ENCODE peak calls at places on chromosomes 11 and 22, in six cellular contexts. One of them, this sample, is unnamed.
A peak's percentile ranks its signal among the peaks of the same experiment; 100 is the strongest.

GRCh38 chr11:69449320-69450063 is 32.0 kb upstream of the LINC01488 start:
- DNase-seq in vagina: no peak
- DNase-seq in tibial nerve: no peak
- DNase-seq in stomach: peak; percentile 69
- DNase-seq in A549: no peak
- DNase-seq in IMR-90: peak; percentile 47
- DNase-seq in this sample: peak; percentile 51

GRCh38 chr11:95832763-95833162 is 42.5 kb downstream of the CEP57 start:
- DNase-seq in tibial nerve: no peak
- DNase-seq in A549: no peak
- DNase-seq in stomach: no peak
- DNase-seq in IMR-90: peak; percentile 97
- DNase-seq in vagina: no peak
- DNase-seq in this sample: no peak

GRCh38 chr11:109940816-109941215 is 152.4 kb upstream of the ZC3H12C start:
- DNase-seq in A549: peak; percentile 28
- DNase-seq in tibial nerve: no peak
- DNase-seq in vagina: no peak
- DNase-seq in stomach: no peak
- DNase-seq in IMR-90: peak; percentile 97
- DNase-seq in this sample: peak; percentile 48

GRCh38 chr11:130413383-130414106 is 14.9 kb downstream of the ADAMTS8 start:
- DNase-seq in tibial nerve: no peak
- DNase-seq in vagina: no peak
- DNase-seq in IMR-90: peak; percentile 95
- DNase-seq in stomach: no peak
- DNase-seq in A549: peak; percentile 50
- DNase-seq in this sample: no peak

GRCh38 chr11:78039919-78040671 is 17.0 kb upstream of the KCTD14 start:
- DNase-seq in tibial nerve: peak; percentile 33
- DNase-seq in IMR-90: peak; percentile 85
- DNase-seq in A549: peak; percentile 64
- DNase-seq in vagina: no peak
- DNase-seq in stomach: peak; percentile 72
- DNase-seq in this sample: peak; percentile 53

GRCh38 chr11:65719887-65720236 is 736 bp downstream of the RNASEH2C start:
- DNase-seq in tibial nerve: no peak
- DNase-seq in stomach: no peak
- DNase-seq in IMR-90: peak; percentile 36
- DNase-seq in A549: no peak
- DNase-seq in vagina: no peak
- DNase-seq in this sample: peak; percentile 67

GRCh38 chr22:44025171-44026065 is 1.3 kb downstream of the PARVB start:
- DNase-seq in A549: no peak
- DNase-seq in vagina: no peak
- DNase-seq in stomach: peak; percentile 45
- DNase-seq in tibial nerve: no peak
- DNase-seq in IMR-90: no peak
- DNase-seq in this sample: peak; percentile 52

GRCh38 chr11:79244175-79244804 is 196.5 kb downstream of the TENM4 start:
- DNase-seq in tibial nerve: no peak
- DNase-seq in IMR-90: peak; percentile 97
- DNase-seq in vagina: no peak
- DNase-seq in A549: peak; percentile 71
- DNase-seq in stomach: no peak
- DNase-seq in this sample: no peak

GRCh38 chr11:76248210-76248609 is 41.9 kb upstream of the WNT11 start:
- DNase-seq in A549: peak; percentile 52
- DNase-seq in vagina: no peak
- DNase-seq in tibial nerve: no peak
- DNase-seq in stomach: no peak
- DNase-seq in IMR-90: no peak
- DNase-seq in this sample: peak; percentile 52

GRCh38 chr22:20431520-20432237 is 5.9 kb downstream of the SCARF2 start:
- DNase-seq in tibial nerve: no peak
- DNase-seq in IMR-90: no peak
- DNase-seq in vagina: no peak
- DNase-seq in A549: no peak
- DNase-seq in stomach: no peak
- DNase-seq in this sample: no peak

GRCh38 chr11:8081591-8082021 is 595 bp downstream of the TUB start:
- DNase-seq in vagina: no peak
- DNase-seq in A549: no peak
- DNase-seq in stomach: no peak
- DNase-seq in tibial nerve: no peak
- DNase-seq in IMR-90: peak; percentile 22
- DNase-seq in this sample: no peak

GRCh38 chr11:130314184-130314748 is 451 bp downstream of the ZBTB44 start:
- DNase-seq in A549: peak; percentile 29
- DNase-seq in vagina: no peak
- DNase-seq in IMR-90: peak; percentile 1
- DNase-seq in tibial nerve: no peak
- DNase-seq in stomach: peak; percentile 74
- DNase-seq in this sample: peak; percentile 91

GRCh38 chr11:70675697-70676374 is 277.5 kb downstream of the CTTN start:
- DNase-seq in tibial nerve: no peak
- DNase-seq in stomach: no peak
- DNase-seq in IMR-90: no peak
- DNase-seq in A549: no peak
- DNase-seq in vagina: no peak
- DNase-seq in this sample: peak; percentile 43

GRCh38 chr22:47835726-47836125 is 1073.3 kb downstream of the TBC1D22A start:
- DNase-seq in stomach: no peak
- DNase-seq in IMR-90: peak; percentile 6
- DNase-seq in vagina: no peak
- DNase-seq in tibial nerve: no peak
- DNase-seq in A549: no peak
- DNase-seq in this sample: no peak

GRCh38 chr11:64865286-64866172 is 12.9 kb downstream of the EHD1 start:
- DNase-seq in IMR-90: peak; percentile 92
- DNase-seq in A549: no peak
- DNase-seq in vagina: no peak
- DNase-seq in tibial nerve: no peak
- DNase-seq in stomach: no peak
- DNase-seq in this sample: no peak

GRCh38 chr11:27497284-27497866 is 9.2 kb downstream of the LIN7C start:
- DNase-seq in tibial nerve: no peak
- DNase-seq in IMR-90: peak; percentile 27
- DNase-seq in A549: no peak
- DNase-seq in stomach: no peak
- DNase-seq in vagina: no peak
- DNase-seq in this sample: peak; percentile 58

GRCh38 chr22:44925465-44926123 is 84.2 kb downstream of the PHF21B start:
- DNase-seq in vagina: no peak
- DNase-seq in stomach: no peak
- DNase-seq in IMR-90: no peak
- DNase-seq in tibial nerve: no peak
- DNase-seq in A549: no peak
- DNase-seq in this sample: no peak

GRCh38 chr11:83671295-83671694 is 385.1 kb upstream of the CCDC90B start:
- DNase-seq in stomach: no peak
- DNase-seq in vagina: no peak
- DNase-seq in IMR-90: peak; percentile 4
- DNase-seq in A549: no peak
- DNase-seq in tibial nerve: no peak
- DNase-seq in this sample: no peak

GRCh38 chr11:76615950-76616349 is 54.6 kb downstream of the LRRC32 start:
- DNase-seq in A549: no peak
- DNase-seq in stomach: peak; percentile 83
- DNase-seq in IMR-90: peak; percentile 38
- DNase-seq in tibial nerve: no peak
- DNase-seq in vagina: no peak
- DNase-seq in this sample: no peak

GRCh38 chr11:117435296-117435695 is 107.6 kb downstream of the CEP164 start:
- DNase-seq in tibial nerve: no peak
- DNase-seq in stomach: no peak
- DNase-seq in IMR-90: no peak
- DNase-seq in vagina: no peak
- DNase-seq in A549: no peak
- DNase-seq in this sample: no peak

GRCh38 chr11:16184588-16184987 is 171.8 kb downstream of the SOX6 start:
- DNase-seq in IMR-90: peak; percentile 92
- DNase-seq in vagina: no peak
- DNase-seq in stomach: no peak
- DNase-seq in A549: peak; percentile 55
- DNase-seq in tibial nerve: no peak
- DNase-seq in this sample: no peak

GRCh38 chr22:30575859-30576258 is 1.4 kb upstream of the GAL3ST1 start:
- DNase-seq in vagina: no peak
- DNase-seq in tibial nerve: no peak
- DNase-seq in A549: no peak
- DNase-seq in stomach: peak; percentile 88
- DNase-seq in IMR-90: no peak
- DNase-seq in this sample: no peak

GRCh38 chr11:16986434-16987204 is 27.6 kb downstream of the PLEKHA7 start:
- DNase-seq in A549: no peak
- DNase-seq in tibial nerve: no peak
- DNase-seq in IMR-90: no peak
- DNase-seq in stomach: peak; percentile 95
- DNase-seq in vagina: no peak
- DNase-seq in this sample: no peak

GRCh38 chr11:67517784-67518552 is 5.3 kb downstream of the CABP2 start:
- DNase-seq in IMR-90: no peak
- DNase-seq in stomach: no peak
- DNase-seq in A549: no peak
- DNase-seq in tibial nerve: no peak
- DNase-seq in vagina: no peak
- DNase-seq in this sample: no peak

GRCh38 chr11:132125855-132126841 is 755.7 kb downstream of the NTM start:
- DNase-seq in vagina: no peak
- DNase-seq in A549: no peak
- DNase-seq in tibial nerve: no peak
- DNase-seq in IMR-90: peak; percentile 26
- DNase-seq in stomach: no peak
- DNase-seq in this sample: peak; percentile 13

GRCh38 chr11:114296190-114296978 is at the start of gene NNMT:
- DNase-seq in IMR-90: peak; percentile 97
- DNase-seq in tibial nerve: peak; percentile 58
- DNase-seq in stomach: peak; percentile 44
- DNase-seq in A549: no peak
- DNase-seq in vagina: no peak
- DNase-seq in this sample: no peak

GRCh38 chr11:60767388-60767811 is 10.7 kb downstream of the MS4A15 start:
- DNase-seq in IMR-90: no peak
- DNase-seq in stomach: no peak
- DNase-seq in tibial nerve: no peak
- DNase-seq in vagina: no peak
- DNase-seq in A549: peak; percentile 33
- DNase-seq in this sample: peak; percentile 31

GRCh38 chr11:12602421-12602820 is 71.8 kb upstream of the TEAD1 start:
- DNase-seq in stomach: no peak
- DNase-seq in tibial nerve: no peak
- DNase-seq in IMR-90: no peak
- DNase-seq in A549: no peak
- DNase-seq in vagina: no peak
- DNase-seq in this sample: no peak

GRCh38 chr11:71429701-71430100 is 18.5 kb downstream of the DHCR7 start:
- DNase-seq in stomach: no peak
- DNase-seq in A549: no peak
- DNase-seq in IMR-90: no peak
- DNase-seq in tibial nerve: no peak
- DNase-seq in vagina: no peak
- DNase-seq in this sample: no peak

GRCh38 chr22:37764622-37765021 is 43.1 kb upstream of the GCAT start:
- DNase-seq in vagina: no peak
- DNase-seq in stomach: no peak
- DNase-seq in tibial nerve: no peak
- DNase-seq in A549: no peak
- DNase-seq in IMR-90: no peak
- DNase-seq in this sample: no peak
- TF ChIP-seq POLR2A in vagina: no peak
- TF ChIP-seq POLR2A in stomach: no peak
- TF ChIP-seq POLR2A in tibial nerve: no peak
- TF ChIP-seq POLR2A in A549: no peak
- TF ChIP-seq POLR2A in IMR-90: no peak
- TF ChIP-seq POLR2A in this sample: no peak

DNA sequence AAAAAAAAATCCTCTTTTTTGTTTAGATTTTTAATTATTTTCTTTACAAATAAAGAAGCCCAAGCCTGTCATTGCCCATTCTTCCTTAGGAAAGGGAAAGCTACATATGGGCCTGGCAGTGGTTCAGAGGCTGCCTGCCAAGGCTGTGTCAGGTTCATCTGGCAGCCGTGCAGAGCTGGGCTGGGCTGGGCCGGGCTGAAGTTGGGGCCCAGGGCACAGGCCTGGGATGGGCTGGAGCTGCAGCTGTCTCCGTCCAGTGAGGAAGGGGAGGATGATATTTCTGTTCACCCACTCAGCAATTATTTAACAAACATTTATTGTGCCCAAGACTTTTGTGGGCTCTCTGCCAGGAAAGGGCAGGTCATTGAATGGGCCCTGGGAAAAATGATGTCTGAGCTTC is 4.6 kb downstream of the PRR5L start:
- DNase-seq in vagina: no peak
- DNase-seq in A549: no peak
- DNase-seq in tibial nerve: no peak
- DNase-seq in IMR-90: peak; percentile 17
- DNase-seq in stomach: peak; percentile 91
- DNase-seq in this sample: no peak
- TF ChIP-seq POLR2A in vagina: no peak
- TF ChIP-seq POLR2A in A549: no peak
- TF ChIP-seq POLR2A in tibial nerve: no peak
- TF ChIP-seq POLR2A in IMR-90: no peak
- TF ChIP-seq POLR2A in stomach: no peak
- TF ChIP-seq POLR2A in this sample: no peak

GRCh38 chr11:62888406-62888805 is 7.7 kb downstream of the SLC3A2 start:
- DNase-seq in stomach: no peak
- DNase-seq in A549: no peak
- DNase-seq in tibial nerve: no peak
- DNase-seq in vagina: no peak
- DNase-seq in IMR-90: no peak
- DNase-seq in this sample: no peak
- TF ChIP-seq POLR2A in stomach: no peak
- TF ChIP-seq POLR2A in A549: no peak
- TF ChIP-seq POLR2A in tibial nerve: no peak
- TF ChIP-seq POLR2A in vagina: no peak
- TF ChIP-seq POLR2A in IMR-90: no peak
- TF ChIP-seq POLR2A in this sample: no peak

GRCh38 chr11:57458060-57458409 is 2.3 kb upstream of the RTN4RL2 start:
- DNase-seq in vagina: no peak
- DNase-seq in stomach: no peak
- DNase-seq in IMR-90: no peak
- DNase-seq in tibial nerve: no peak
- DNase-seq in A549: no peak
- DNase-seq in this sample: peak; percentile 54

GRCh38 chr11:57458410-57459111 is 1.8 kb upstream of the RTN4RL2 start:
- DNase-seq in tibial nerve: no peak
- DNase-seq in stomach: peak; percentile 62
- DNase-seq in IMR-90: peak; percentile 11
- DNase-seq in A549: no peak
- DNase-seq in vagina: no peak
- DNase-seq in this sample: peak; percentile 65

GRCh38 chr11:57456960-57457642 is 3.2 kb upstream of the RTN4RL2 start:
- DNase-seq in IMR-90: peak; percentile 77
- DNase-seq in stomach: peak; percentile 94
- DNase-seq in vagina: no peak
- DNase-seq in tibial nerve: peak; percentile 88
- DNase-seq in A549: peak; percentile 80
- DNase-seq in this sample: peak; percentile 90

GRCh38 chr11:57457643-57458023 is 2.7 kb upstream of the RTN4RL2 start:
- DNase-seq in tibial nerve: no peak
- DNase-seq in IMR-90: no peak
- DNase-seq in A549: no peak
- DNase-seq in stomach: no peak
- DNase-seq in vagina: no peak
- DNase-seq in this sample: no peak

GRCh38 chr11:57453543-57454177 is 6.7 kb upstream of the RTN4RL2 start:
- DNase-seq in IMR-90: no peak
- DNase-seq in stomach: no peak
- DNase-seq in vagina: no peak
- DNase-seq in tibial nerve: no peak
- DNase-seq in A549: no peak
- DNase-seq in this sample: no peak
- TF ChIP-seq POLR2A in IMR-90: no peak
- TF ChIP-seq POLR2A in stomach: no peak
- TF ChIP-seq POLR2A in vagina: no peak
- TF ChIP-seq POLR2A in tibial nerve: no peak
- TF ChIP-seq POLR2A in A549: no peak
- TF ChIP-seq POLR2A in this sample: no peak

This sample was measured in erythroblast.